ENCODE peak calls at places on chromosomes 2 and 18, in nine cellular contexts. K is choroid plexus epithelial cell, F is endothelial cell of umbilical vein, C is AG09309, O is heart left ventricle, W is tibial nerve, G is A549, E is NB4, T is breast epithelium. I is an unnamed sample.

GRCh38 chr2:106885326-106885725 is 641 bp downstream of the ST6GAL2 start:
- DNase-seq in C (no peak), T (no peak), O (no peak), E (no peak), K (peak), G (peak), F (no peak), W (no peak), I (no peak)

GRCh38 chr18:49447810-49448745 is 12.4 kb downstream of the DYM start:
- DNase-seq in W (no peak), G (peak), F (peak), T (no peak), C (peak), O (no peak), K (peak), E (peak), I (peak)

GRCh38 chr2:124755386-124755785 is 730.3 kb downstream of the CNTNAP5 start:
- DNase-seq in G (no peak), W (no peak), O (no peak), E (no peak), T (no peak), K (no peak), F (no peak), C (no peak), I (no peak)

GRCh38 chr2:42979870-42980763 is 187.7 kb upstream of the HAAO start:
- DNase-seq in W (peak), G (no peak), O (no peak), F (no peak), C (no peak), T (no peak), E (no peak), K (no peak), I (no peak)

GRCh38 chr2:23036683-23037082 is 348.3 kb upstream of the KLHL29 start:
- DNase-seq in G (no peak), K (no peak), O (no peak), E (no peak), T (no peak), C (no peak), W (no peak), F (no peak), I (no peak)

GRCh38 chr2:240564571-240565266 is 3.6 kb upstream of the RNPEPL1 start:
- DNase-seq in T (peak), E (no peak), G (peak), C (no peak), F (no peak), O (no peak), K (peak), W (no peak), I (no peak)

GRCh38 chr2:231348703-231349373 is 46.7 kb upstream of the B3GNT7 start:
- DNase-seq in G (no peak), W (no peak), F (no peak), E (no peak), T (no peak), C (no peak), K (no peak), O (no peak), I (no peak)

GRCh38 chr2:74441690-74442482 is at the start of gene RTKN:
- DNase-seq in W (peak), G (peak), C (no peak), K (no peak), F (no peak), E (no peak), O (peak), T (peak), I (no peak)

GRCh38 chr2:188042412-188042811 is 249.3 kb upstream of the GULP1 start:
- DNase-seq in W (no peak), K (peak), C (no peak), G (peak), E (no peak), F (peak), T (no peak), O (no peak), I (peak)

GRCh38 chr18:23071285-23071684 is 64.0 kb upstream of the CABLES1 start:
- DNase-seq in O (peak), C (no peak), K (peak), T (peak), G (no peak), F (no peak), W (no peak), E (peak), I (peak)

GRCh38 chr2:44671276-44671675 is 270.2 kb upstream of the SIX3 start:
- DNase-seq in F (no peak), G (no peak), T (no peak), C (no peak), W (no peak), K (no peak), O (no peak), E (no peak), I (no peak)

GRCh38 chr2:218368621-218369153 is 12.0 kb downstream of the CATIP start:
- DNase-seq in E (peak), W (no peak), K (peak), O (peak), F (no peak), T (peak), G (no peak), C (no peak), I (no peak)

GRCh38 chr2:231680284-231680991 is 27.9 kb upstream of the PTMA start:
- DNase-seq in E (no peak), K (no peak), W (no peak), O (no peak), T (peak), G (no peak), C (no peak), F (no peak), I (no peak)

GRCh38 chr2:23350026-23350791 is 34.8 kb upstream of the KLHL29 start:
- DNase-seq in T (peak), W (no peak), F (peak), K (no peak), G (no peak), O (no peak), C (no peak), E (no peak), I (no peak)

GRCh38 chr18:79608535-79608934 is 71.1 kb upstream of the CTDP1 start:
- DNase-seq in F (no peak), O (peak), T (no peak), K (no peak), C (no peak), G (no peak), W (peak), E (no peak), I (no peak)

GRCh38 chr2:36650031-36650430 is 46.5 kb upstream of the VIT start:
- DNase-seq in T (peak), W (no peak), E (peak), O (no peak), C (peak), F (peak), K (peak), G (peak), I (peak)

GRCh38 chr18:71036783-71037182 is 747.9 kb downstream of the SOCS6 start:
- DNase-seq in F (peak), W (no peak), T (no peak), C (no peak), O (no peak), K (peak), E (no peak), G (peak), I (no peak)

GRCh38 chr2:11562011-11562410 is 28.2 kb downstream of the GREB1 start:
- DNase-seq in O (no peak), K (no peak), F (no peak), G (no peak), W (no peak), E (peak), T (no peak), C (no peak), I (no peak)

GRCh38 chr2:72082021-72082739 is 65.5 kb downstream of the CYP26B1 start:
- DNase-seq in G (no peak), T (no peak), F (no peak), E (no peak), K (no peak), O (no peak), C (no peak), W (no peak), I (no peak)

GRCh38 chr18:10197097-10197496 is 257.3 kb upstream of the APCDD1 start:
- DNase-seq in K (no peak), F (no peak), T (no peak), C (no peak), G (no peak), O (no peak), E (no peak), W (no peak), I (no peak)

GRCh38 chr2:206160807-206161179 is 1.1 kb downstream of the EEF1B2 start:
- DNase-seq in K (no peak), W (no peak), E (peak), F (no peak), C (no peak), T (no peak), G (no peak), O (no peak), I (no peak)

GRCh38 chr2:11009866-11010265 is 98.1 kb downstream of the KCNF1 start:
- DNase-seq in G (no peak), K (no peak), W (no peak), E (no peak), T (no peak), O (no peak), C (no peak), F (no peak), I (no peak)

GRCh38 chr2:234733795-234734600 is 217.8 kb upstream of the SH3BP4 start:
- DNase-seq in G (no peak), T (no peak), C (no peak), F (no peak), K (no peak), W (no peak), E (no peak), O (no peak), I (no peak)

DNA sequence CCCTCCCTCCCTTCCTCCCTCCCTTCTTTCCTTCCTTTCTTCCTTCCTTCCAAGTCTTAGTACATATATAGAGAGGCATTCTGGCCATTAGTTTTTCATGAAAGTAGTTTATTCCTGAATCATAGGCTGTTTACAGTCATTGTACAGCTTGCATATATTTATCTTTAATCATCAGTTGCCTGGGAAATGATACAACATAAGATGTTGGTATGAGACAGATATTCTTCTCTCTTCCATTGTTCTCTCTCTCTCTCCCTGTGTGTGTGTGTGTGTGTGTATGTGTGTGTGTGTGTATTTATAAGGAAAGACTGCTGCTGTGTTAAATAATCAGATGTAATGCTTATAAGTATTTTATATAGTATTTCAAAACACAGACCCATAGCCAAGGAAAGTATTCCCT is 289.8 kb upstream of the UBE2E3 start:
- DNase-seq in F (no peak), G (no peak), K (peak), O (no peak), W (no peak), T (no peak), C (no peak), E (no peak), I (no peak)
- H3K4me3 ChIP-seq in F (no peak), G (no peak), K (no peak), O (no peak), W (no peak), T (no peak), C (no peak), E (no peak), I (no peak)

GRCh38 chr2:81263989-81264388 is 959.4 kb upstream of the LRRTM1 start:
- DNase-seq in O (no peak), E (no peak), F (no peak), K (no peak), G (no peak), T (no peak), W (no peak), C (no peak), I (no peak)

GRCh38 chr2:81260320-81260719 is 955.8 kb upstream of the LRRTM1 start:
- DNase-seq in G (no peak), K (no peak), O (no peak), W (no peak), C (no peak), E (no peak), F (no peak), T (no peak), I (no peak)

DNA sequence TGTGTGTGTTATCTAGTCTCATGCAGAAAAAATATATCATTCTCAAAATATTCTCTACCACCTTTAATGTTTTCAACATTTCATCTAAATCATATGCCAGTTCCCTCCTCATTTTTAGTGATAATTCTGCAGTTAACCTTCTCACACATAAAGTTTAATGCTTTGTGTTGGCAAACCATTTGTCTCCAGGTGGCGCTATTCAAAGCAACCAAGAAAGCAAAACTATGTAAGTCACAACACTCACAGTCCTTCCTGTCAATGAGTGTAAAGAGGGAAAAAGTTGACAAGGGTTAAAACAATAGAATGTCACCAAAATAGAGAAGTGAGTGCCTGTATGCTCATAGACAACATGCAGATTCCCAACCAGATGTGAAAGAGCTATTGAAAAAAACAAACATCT is 961.6 kb upstream of the LRRTM1 start:
- DNase-seq in G (no peak), T (no peak), K (no peak), E (peak), F (no peak), C (no peak), W (no peak), O (no peak), I (no peak)
- TF ChIP-seq CTCF in G (no peak), T (no peak), K (no peak), E (peak), F (no peak), C (no peak), W (no peak), O (no peak), I (no peak)

DNA sequence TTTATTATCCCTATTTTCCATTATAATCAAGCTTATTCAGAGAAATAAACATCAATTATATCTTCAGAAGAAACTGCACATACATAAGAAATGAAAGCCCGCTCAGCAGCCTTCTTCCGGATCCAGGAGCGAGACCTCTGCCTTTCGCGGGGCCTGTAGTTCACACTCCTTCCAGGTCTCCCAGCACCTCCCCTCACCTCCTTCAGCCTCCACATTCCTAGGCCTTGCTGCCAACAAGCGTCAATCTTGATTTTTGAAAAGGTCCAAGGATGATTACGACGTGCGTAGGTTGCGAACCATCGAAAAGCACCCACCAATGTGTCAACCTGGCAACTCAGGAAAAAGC is 355 bp upstream of the KIDINS220 start:
- DNase-seq in E (no peak), W (no peak), O (peak), F (no peak), T (no peak), C (no peak), G (no peak), K (no peak), I (no peak)
- H3K4me3 ChIP-seq in E (peak), W (peak), O (peak), F (peak), T (peak), C (no peak), G (peak), K (no peak), I (peak)

GRCh38 chr2:197674060-197674459 is 1.3 kb downstream of the RFTN2 start:
- DNase-seq in E (no peak), F (no peak), G (no peak), K (no peak), C (no peak), T (no peak), W (no peak), O (no peak), I (no peak)

GRCh38 chr2:197674546-197674945 is 841 bp downstream of the RFTN2 start:
- DNase-seq in K (peak), T (no peak), E (no peak), W (no peak), F (peak), G (no peak), O (no peak), C (no peak), I (no peak)

GRCh38 chr2:197675246-197675645 is at the start of gene RFTN2:
- DNase-seq in K (peak), C (no peak), G (no peak), T (no peak), E (no peak), O (no peak), W (no peak), F (no peak), I (no peak)

GRCh38 chr2:197677056-197677455 is 1.7 kb upstream of the RFTN2 start:
- DNase-seq in K (no peak), W (no peak), F (peak), O (no peak), T (no peak), E (no peak), C (no peak), G (no peak), I (no peak)

DNA sequence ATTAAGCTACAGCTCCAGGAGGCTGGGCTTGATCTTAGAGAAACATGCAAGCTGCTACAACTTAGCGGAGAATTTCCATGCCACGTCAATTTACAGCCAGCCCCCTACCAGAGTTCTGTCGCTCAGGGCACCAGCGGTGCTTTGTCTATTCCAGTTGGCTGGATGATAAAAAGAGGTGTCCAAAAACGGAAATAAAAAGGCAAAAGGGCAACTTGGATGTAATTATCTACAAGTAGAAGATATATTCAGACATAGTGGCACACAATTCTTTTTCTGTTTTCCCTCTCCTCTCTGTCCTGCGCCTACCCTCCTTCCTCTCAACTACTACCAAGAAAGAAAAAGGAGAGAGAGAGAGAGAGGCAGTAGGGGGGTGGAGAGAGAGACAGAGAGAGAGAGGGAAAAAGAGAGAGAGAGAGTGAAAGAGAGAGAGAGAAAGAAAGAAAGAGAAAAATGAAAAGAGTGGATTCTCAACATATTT is 363 bp upstream of the RFTN2 start:
- DNase-seq in F (peak), K (peak), O (peak), T (no peak), W (no peak), C (peak), E (no peak), G (no peak), I (no peak)
- TF ChIP-seq CTCF in F (no peak), K (no peak), O (no peak), T (no peak), W (peak), C (no peak), E (no peak), G (no peak), I (no peak)

DNA sequence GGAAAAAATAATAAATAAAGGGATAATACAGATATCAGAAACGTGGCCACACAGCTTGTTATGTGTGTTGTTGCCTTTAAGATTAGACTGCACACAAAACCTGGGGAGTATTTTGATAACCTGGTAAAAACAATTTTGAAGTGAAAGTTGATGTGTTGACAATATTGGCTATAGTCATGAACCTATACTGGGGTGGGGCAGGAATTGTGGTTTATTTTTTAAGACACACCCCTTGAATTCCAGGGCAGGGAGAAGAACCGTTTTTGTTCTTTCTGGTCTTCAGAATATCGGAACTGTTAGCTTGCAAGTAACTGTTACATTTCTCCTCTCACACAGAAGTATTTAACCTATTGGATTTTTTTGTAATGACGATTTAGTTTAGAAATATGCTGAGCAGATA is 80.4 kb downstream of the LIMS1 start:
- DNase-seq in E (no peak), K (no peak), O (no peak), F (no peak), T (no peak), C (no peak), G (no peak), W (no peak), I (no peak)
- H3K4me3 ChIP-seq in E (no peak), K (no peak), O (no peak), F (no peak), T (no peak), C (no peak), G (no peak), W (no peak), I (no peak)

GRCh38 chr2:153588408-153588807 is 109.8 kb upstream of the RPRM start:
- DNase-seq in T (no peak), O (no peak), W (no peak), K (no peak), E (no peak), F (no peak), G (no peak), C (no peak), I (no peak)

GRCh38 chr2:153589586-153589985 is 111.0 kb upstream of the RPRM start:
- DNase-seq in G (no peak), E (no peak), W (no peak), O (no peak), C (no peak), T (no peak), F (no peak), K (no peak), I (no peak)

DNA sequence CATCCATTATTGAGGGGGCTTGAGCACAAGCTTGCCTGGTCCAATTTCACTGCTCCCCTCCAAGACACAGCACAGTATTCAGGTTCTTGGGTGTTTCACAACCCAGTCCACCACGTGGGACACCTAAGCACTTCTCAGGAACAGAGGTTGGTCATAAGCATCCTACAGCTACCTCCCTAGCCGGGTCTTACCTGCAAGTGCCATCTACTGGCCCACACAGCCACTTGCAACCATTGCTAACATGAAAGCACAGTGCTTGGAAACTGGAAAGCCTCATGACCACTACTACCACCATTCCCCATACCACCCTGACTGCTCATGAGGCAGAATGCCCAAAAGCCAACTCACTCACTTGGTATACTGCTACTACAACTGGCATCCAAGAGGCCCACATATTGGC is 105.7 kb upstream of the RPRM start:
- DNase-seq in K (no peak), T (no peak), E (peak), C (no peak), G (peak), O (no peak), W (no peak), F (no peak), I (no peak)
- TF ChIP-seq CTCF in K (no peak), T (no peak), E (no peak), C (no peak), G (no peak), O (no peak), W (no peak), F (no peak), I (no peak)

DNA sequence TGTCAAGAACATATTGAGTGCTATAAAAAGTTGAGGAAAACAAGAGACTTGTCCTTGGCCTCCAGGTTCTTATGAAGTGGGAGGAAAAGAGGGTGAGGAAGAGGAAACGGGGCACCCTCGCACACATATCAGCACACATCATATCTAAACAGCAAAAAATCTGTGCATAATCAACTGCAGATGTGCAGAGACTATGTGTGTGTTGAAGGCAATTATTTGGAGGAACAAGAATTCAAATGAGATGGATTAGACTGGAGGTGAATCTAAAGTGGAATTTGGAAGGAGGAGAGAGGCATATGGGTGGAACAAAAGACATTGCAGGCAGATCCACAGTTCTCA is 75.0 kb downstream of the CDK15 start:
- DNase-seq in F (no peak), O (no peak), W (no peak), K (no peak), G (no peak), T (no peak), E (no peak), C (no peak), I (no peak)
- H3K4me3 ChIP-seq in F (no peak), O (no peak), W (no peak), K (no peak), G (no peak), T (no peak), E (no peak), C (no peak), I (no peak)

I was measured in HFF-Myc.